ENCODE peak calls at places on chromosome 1, in five cellular contexts. Y is T-helper 2 cell, G is posterior cingulate gyrus, A is left ventricle myocardium inferior, V is astrocyte of the hippocampus. S is an unnamed sample.

GRCh38 chr1:1206376-1207253 is at the start of gene TNFRSF18:
- DNase-seq in Y (no peak), G (peak), A (peak), V (peak), S (peak)

GRCh38 chr1:155313266-155313665 is 4.6 kb downstream of the FDPS start:
- DNase-seq in Y (no peak), G (peak), A (no peak), V (no peak), S (no peak)

GRCh38 chr1:201110138-201110537 is 2.1 kb downstream of the CACNA1S start:
- DNase-seq in Y (no peak), G (no peak), A (no peak), V (no peak), S (no peak)

GRCh38 chr1:211126622-211127021 is 7.3 kb downstream of the KCNH1 start:
- DNase-seq in Y (no peak), G (no peak), A (no peak), V (no peak), S (no peak)

GRCh38 chr1:175597969-175598765 is 145.2 kb downstream of the TNR start:
- DNase-seq in Y (no peak), G (no peak), A (no peak), V (peak), S (no peak)

GRCh38 chr1:1594602-1594981 is 5.3 kb downstream of the FNDC10 start:
- DNase-seq in Y (no peak), G (peak), A (no peak), V (no peak), S (no peak)

GRCh38 chr1:89633103-89633744 is at the start of gene LRRC8C:
- DNase-seq in Y (peak), G (peak), A (peak), V (peak), S (peak)

GRCh38 chr1:40806724-40807675 is 23.4 kb downstream of the KCNQ4 start:
- DNase-seq in Y (no peak), G (no peak), A (peak), V (peak), S (no peak)

GRCh38 chr1:109636201-109636952 is 16.7 kb downstream of the AMPD2 start:
- DNase-seq in Y (no peak), G (no peak), A (no peak), V (no peak), S (no peak)

GRCh38 chr1:46528297-46528955 is 23.0 kb downstream of the KNCN start:
- DNase-seq in Y (no peak), G (peak), A (no peak), V (no peak), S (no peak)

GRCh38 chr1:172851871-172852270 is 193.0 kb downstream of the FASLG start:
- DNase-seq in Y (no peak), G (no peak), A (no peak), V (no peak), S (no peak)

GRCh38 chr1:202069670-202070069 is 53.0 kb upstream of the GPR37L1 start:
- DNase-seq in Y (no peak), G (no peak), A (no peak), V (no peak), S (no peak)